ENCODE peak calls at places on chromosome 10, in seven cellular contexts. One of them, this sample, is unnamed.
A peak's percentile ranks its signal among the peaks of the same experiment; 100 is the strongest.

GRCh38 chr10:72800000-72800740 is 93.4 kb upstream of the OIT3 start:
- DNase-seq in H9: no peak
- DNase-seq in GM23338: peak; percentile 33
- DNase-seq in endothelial cell of umbilical vein: peak; percentile 94
- DNase-seq in HCT116: no peak
- DNase-seq in hepatocyte: no peak
- DNase-seq in PC-3: peak; percentile 54
- DNase-seq in this sample: no peak

GRCh38 chr10:19412531-19412930 is 363.9 kb downstream of the MALRD1 start:
- DNase-seq in H9: no peak
- DNase-seq in GM23338: peak; percentile 79
- DNase-seq in endothelial cell of umbilical vein: no peak
- DNase-seq in HCT116: no peak
- DNase-seq in hepatocyte: peak; percentile 46
- DNase-seq in PC-3: peak; percentile 38
- DNase-seq in this sample: peak; percentile 19

GRCh38 chr10:101289541-101289940 is 60.3 kb upstream of the LBX1 start:
- DNase-seq in H9: peak; percentile 15
- DNase-seq in GM23338: no peak
- DNase-seq in endothelial cell of umbilical vein: no peak
- DNase-seq in HCT116: no peak
- DNase-seq in hepatocyte: no peak
- DNase-seq in PC-3: no peak
- DNase-seq in this sample: no peak

GRCh38 chr10:17290226-17290625 is 62.2 kb downstream of the VIM start:
- DNase-seq in H9: no peak
- DNase-seq in GM23338: peak; percentile 52
- DNase-seq in endothelial cell of umbilical vein: peak; percentile 7
- DNase-seq in HCT116: peak; percentile 50
- DNase-seq in hepatocyte: no peak
- DNase-seq in PC-3: peak; percentile 63
- DNase-seq in this sample: peak; percentile 23

GRCh38 chr10:132526676-132527075 is 10.9 kb upstream of the INPP5A start:
- DNase-seq in H9: no peak
- DNase-seq in GM23338: no peak
- DNase-seq in endothelial cell of umbilical vein: no peak
- DNase-seq in HCT116: no peak
- DNase-seq in hepatocyte: no peak
- DNase-seq in PC-3: no peak
- DNase-seq in this sample: no peak

GRCh38 chr10:110600487-110601101 is 33.1 kb downstream of the SMC3 start:
- DNase-seq in H9: peak; percentile 45
- DNase-seq in GM23338: peak; percentile 83
- DNase-seq in endothelial cell of umbilical vein: peak; percentile 80
- DNase-seq in HCT116: peak; percentile 87
- DNase-seq in hepatocyte: peak; percentile 69
- DNase-seq in PC-3: peak; percentile 70
- DNase-seq in this sample: peak; percentile 43

GRCh38 chr10:78199019-78199418 is 165.4 kb downstream of the RPS24 start:
- DNase-seq in H9: no peak
- DNase-seq in GM23338: no peak
- DNase-seq in endothelial cell of umbilical vein: no peak
- DNase-seq in HCT116: no peak
- DNase-seq in hepatocyte: no peak
- DNase-seq in PC-3: no peak
- DNase-seq in this sample: no peak

GRCh38 chr10:125264752-125265578 is 104.6 kb upstream of the CTBP2 start:
- DNase-seq in H9: no peak
- DNase-seq in GM23338: peak; percentile 8
- DNase-seq in endothelial cell of umbilical vein: no peak
- DNase-seq in HCT116: no peak
- DNase-seq in hepatocyte: no peak
- DNase-seq in PC-3: peak; percentile 38
- DNase-seq in this sample: peak; percentile 80

GRCh38 chr10:97708976-97709745 is 4.4 kb upstream of the MARVELD1 start:
- DNase-seq in H9: peak; percentile 70
- DNase-seq in GM23338: peak; percentile 93
- DNase-seq in endothelial cell of umbilical vein: peak; percentile 72
- DNase-seq in HCT116: no peak
- DNase-seq in hepatocyte: peak; percentile 80
- DNase-seq in PC-3: peak; percentile 69
- DNase-seq in this sample: no peak

GRCh38 chr10:106582291-106582690 is 582.2 kb downstream of the SORCS1 start:
- DNase-seq in H9: peak; percentile 38
- DNase-seq in GM23338: no peak
- DNase-seq in endothelial cell of umbilical vein: no peak
- DNase-seq in HCT116: no peak
- DNase-seq in hepatocyte: no peak
- DNase-seq in PC-3: peak; percentile 55
- DNase-seq in this sample: peak; percentile 49

GRCh38 chr10:3237055-3237454 is 64.5 kb upstream of the PITRM1 start:
- DNase-seq in H9: no peak
- DNase-seq in GM23338: no peak
- DNase-seq in endothelial cell of umbilical vein: no peak
- DNase-seq in HCT116: no peak
- DNase-seq in hepatocyte: no peak
- DNase-seq in PC-3: no peak
- DNase-seq in this sample: no peak

GRCh38 chr10:12243860-12244620 is 48.1 kb downstream of the CDC123 start:
- DNase-seq in H9: no peak
- DNase-seq in GM23338: no peak
- DNase-seq in endothelial cell of umbilical vein: no peak
- DNase-seq in HCT116: no peak
- DNase-seq in hepatocyte: no peak
- DNase-seq in PC-3: no peak
- DNase-seq in this sample: no peak

GRCh38 chr10:69344591-69345244 is 66.4 kb downstream of the HK1 start:
- DNase-seq in H9: no peak
- DNase-seq in GM23338: peak; percentile 49
- DNase-seq in endothelial cell of umbilical vein: no peak
- DNase-seq in HCT116: no peak
- DNase-seq in hepatocyte: no peak
- DNase-seq in PC-3: no peak
- DNase-seq in this sample: no peak

GRCh38 chr10:72740526-72740925 is 48.6 kb downstream of the MCU start:
- DNase-seq in H9: no peak
- DNase-seq in GM23338: no peak
- DNase-seq in endothelial cell of umbilical vein: peak; percentile 91
- DNase-seq in HCT116: peak; percentile 45
- DNase-seq in hepatocyte: peak; percentile 71
- DNase-seq in PC-3: peak; percentile 68
- DNase-seq in this sample: peak; percentile 56

GRCh38 chr10:97771055-97771811 is 566 bp downstream of the SFRP5 start:
- DNase-seq in H9: peak; percentile 67
- DNase-seq in GM23338: peak; percentile 71
- DNase-seq in endothelial cell of umbilical vein: peak; percentile 20
- DNase-seq in HCT116: no peak
- DNase-seq in hepatocyte: peak; percentile 45
- DNase-seq in PC-3: no peak
- DNase-seq in this sample: peak; percentile 55

DNA sequence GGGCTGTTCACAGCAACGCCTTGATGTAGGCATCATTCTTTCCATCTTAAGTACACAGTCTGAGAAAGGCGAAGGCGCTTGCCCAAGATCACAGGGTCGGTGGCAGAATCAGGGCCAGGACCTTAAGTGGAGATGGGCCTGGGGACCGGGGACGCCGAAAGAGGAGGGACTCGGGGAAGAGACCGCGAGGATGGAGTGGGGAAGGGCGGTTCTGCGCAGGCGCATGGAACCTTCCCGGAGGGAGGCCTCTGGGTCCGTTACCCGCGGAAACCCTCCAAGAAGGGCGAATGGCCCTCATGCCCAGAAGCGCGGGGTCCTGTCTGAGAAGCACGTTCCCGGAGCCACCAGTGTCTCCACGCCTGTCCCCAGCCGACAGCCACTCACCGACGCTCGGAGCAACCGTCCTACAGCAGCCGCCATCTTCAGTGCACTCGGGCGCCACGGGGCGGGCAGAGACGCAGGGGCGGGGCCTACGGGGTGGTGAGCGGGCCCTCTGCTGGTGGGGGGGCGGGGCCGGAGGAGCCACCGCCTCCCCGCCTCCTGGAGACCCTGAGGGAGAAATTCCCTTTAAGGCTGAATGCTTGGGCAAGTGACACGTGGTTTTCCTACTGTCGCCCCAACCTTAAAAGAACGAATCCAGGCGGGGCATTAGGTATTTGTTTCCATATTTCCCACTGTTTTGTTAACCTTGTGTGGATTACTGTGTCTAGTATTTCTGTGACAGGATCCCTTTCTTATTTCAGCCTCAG is at the start of gene PRDX3:
- DNase-seq in H9: peak; percentile 95
- DNase-seq in GM23338: peak; percentile 97
- DNase-seq in endothelial cell of umbilical vein: peak; percentile 94
- DNase-seq in HCT116: peak; percentile 85
- DNase-seq in hepatocyte: peak; percentile 97
- DNase-seq in PC-3: peak; percentile 83
- DNase-seq in this sample: peak; percentile 84
- TF ChIP-seq CTCF in H9: no peak
- TF ChIP-seq CTCF in GM23338: no peak
- TF ChIP-seq CTCF in endothelial cell of umbilical vein: no peak
- TF ChIP-seq CTCF in HCT116: no peak
- TF ChIP-seq CTCF in hepatocyte: peak; percentile 24
- TF ChIP-seq CTCF in PC-3: no peak
- TF ChIP-seq CTCF in this sample: peak; percentile 15

DNA sequence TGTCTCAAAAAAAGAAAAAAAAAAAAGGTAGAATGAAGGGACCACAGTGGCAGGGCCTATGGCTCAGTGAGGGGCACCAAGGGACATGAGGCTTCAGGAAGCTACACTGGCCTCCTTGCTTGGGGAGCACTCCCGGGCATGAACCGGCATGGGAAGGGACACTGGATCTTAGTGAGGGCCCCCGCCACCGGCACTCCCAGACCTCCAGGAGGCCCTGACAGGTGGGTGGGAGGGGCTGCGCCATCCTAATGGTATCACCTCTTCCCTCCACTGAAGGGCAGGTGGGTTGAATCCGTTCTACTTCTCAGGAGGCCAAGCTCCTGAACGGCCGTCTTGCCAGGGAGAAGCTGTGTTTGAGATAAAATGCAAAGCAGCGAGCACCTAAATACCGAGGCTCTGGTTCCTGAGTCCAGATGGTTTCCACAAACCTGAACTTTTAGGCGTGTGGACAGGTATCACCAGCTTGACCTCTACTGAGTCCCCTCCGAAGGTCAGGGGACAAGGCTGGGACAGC is 69.8 kb downstream of the C10orf143 start:
- DNase-seq in H9: no peak
- DNase-seq in GM23338: no peak
- DNase-seq in endothelial cell of umbilical vein: no peak
- DNase-seq in HCT116: no peak
- DNase-seq in hepatocyte: no peak
- DNase-seq in PC-3: no peak
- DNase-seq in this sample: no peak
- H3K4me2 ChIP-seq in H9: no peak overlapping the region
- H3K4me2 ChIP-seq in GM23338: no peak overlapping the region
- H3K4me2 ChIP-seq in endothelial cell of umbilical vein: no peak overlapping the region
- H3K4me2 ChIP-seq in HCT116: no peak overlapping the region
- H3K4me2 ChIP-seq in hepatocyte: no peak overlapping the region
- H3K4me2 ChIP-seq in PC-3: no peak overlapping the region
- H3K4me2 ChIP-seq in this sample: no peak overlapping the region

GRCh38 chr10:128211064-128211504 is 84.9 kb upstream of the MKI67 start:
- DNase-seq in H9: no peak
- DNase-seq in GM23338: peak; percentile 33
- DNase-seq in endothelial cell of umbilical vein: no peak
- DNase-seq in HCT116: no peak
- DNase-seq in hepatocyte: no peak
- DNase-seq in PC-3: no peak
- DNase-seq in this sample: no peak
- H2AFZ ChIP-seq in H9: no peak overlapping the region
- H2AFZ ChIP-seq in GM23338: peak overlapping the region; percentile 81
- H2AFZ ChIP-seq in endothelial cell of umbilical vein: peak overlapping the region; percentile 87
- H2AFZ ChIP-seq in HCT116: no peak overlapping the region
- H2AFZ ChIP-seq in hepatocyte: peak overlapping the region; percentile 84
- H2AFZ ChIP-seq in PC-3: peak overlapping the region; percentile 84
- H2AFZ ChIP-seq in this sample: no peak overlapping the region

DNA sequence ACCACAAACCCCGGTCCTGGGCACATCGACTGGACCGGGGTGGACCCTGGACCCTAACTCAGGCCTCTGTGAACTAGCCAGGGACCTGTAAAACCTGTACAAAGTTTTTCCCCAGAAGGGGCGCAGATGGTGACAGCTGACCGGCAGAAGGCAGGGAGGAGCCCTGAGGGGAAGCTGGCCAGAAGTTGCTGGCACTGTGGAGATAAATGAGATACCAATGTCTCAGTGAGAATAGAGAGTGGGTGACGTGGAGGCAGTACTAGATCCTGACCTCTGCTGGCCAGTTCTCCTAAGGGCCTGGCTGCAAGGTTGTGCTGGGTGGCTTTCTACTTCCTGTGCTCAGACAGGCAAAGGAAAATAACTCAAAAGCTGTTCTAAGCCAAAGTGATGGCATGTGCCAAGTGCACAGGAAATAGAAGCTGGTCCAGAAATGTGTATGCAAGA is 10.6 kb upstream of the TSPAN14 start:
- DNase-seq in H9: peak; percentile 43
- DNase-seq in GM23338: peak; percentile 37
- DNase-seq in endothelial cell of umbilical vein: peak; percentile 32
- DNase-seq in HCT116: no peak
- DNase-seq in hepatocyte: no peak
- DNase-seq in PC-3: no peak
- DNase-seq in this sample: no peak
- TF ChIP-seq CTCF in H9: peak; percentile 58
- TF ChIP-seq CTCF in GM23338: peak; percentile 41
- TF ChIP-seq CTCF in endothelial cell of umbilical vein: peak; percentile 27
- TF ChIP-seq CTCF in HCT116: peak; percentile 32
- TF ChIP-seq CTCF in hepatocyte: peak; percentile 33
- TF ChIP-seq CTCF in PC-3: no peak
- TF ChIP-seq CTCF in this sample: peak; percentile 59

This sample was measured in mammary epithelial cell.